ENCODE peak calls at places on chromosome 1, in six cellular contexts. One of them, this sample, is unnamed. For H3K27me3 and H3K4me1, the result is how much of the 10 kb centered on the place peaks cover.

GRCh38 chr1:46084553-46085448 is 47.6 kb downstream of the PIK3R3 start:
- DNase-seq in CD8-positive, alpha-beta T cell: no peak
- DNase-seq in heart left ventricle: no peak
- DNase-seq in effector memory CD4-positive, alpha-beta T cell: no peak
- DNase-seq in mammary epithelial cell: peak
- DNase-seq in adrenal gland: no peak
- DNase-seq in this sample: no peak

GRCh38 chr1:118186026-118186425 is 998 bp upstream of the SPAG17 start:
- DNase-seq in CD8-positive, alpha-beta T cell: no peak
- DNase-seq in heart left ventricle: no peak
- DNase-seq in effector memory CD4-positive, alpha-beta T cell: no peak
- DNase-seq in mammary epithelial cell: no peak
- DNase-seq in adrenal gland: no peak
- DNase-seq in this sample: no peak

GRCh38 chr1:110587906-110588305 is 18.3 kb downstream of the KCNA2 start:
- DNase-seq in CD8-positive, alpha-beta T cell: no peak
- DNase-seq in heart left ventricle: no peak
- DNase-seq in effector memory CD4-positive, alpha-beta T cell: no peak
- DNase-seq in mammary epithelial cell: no peak
- DNase-seq in adrenal gland: no peak
- DNase-seq in this sample: no peak

GRCh38 chr1:18466676-18467075 is 14.1 kb upstream of the KLHDC7A start:
- DNase-seq in CD8-positive, alpha-beta T cell: no peak
- DNase-seq in heart left ventricle: no peak
- DNase-seq in effector memory CD4-positive, alpha-beta T cell: no peak
- DNase-seq in mammary epithelial cell: no peak
- DNase-seq in adrenal gland: no peak
- DNase-seq in this sample: no peak

GRCh38 chr1:183514235-183514634 is 41.9 kb downstream of the SMG7 start:
- DNase-seq in CD8-positive, alpha-beta T cell: no peak
- DNase-seq in heart left ventricle: no peak
- DNase-seq in effector memory CD4-positive, alpha-beta T cell: no peak
- DNase-seq in mammary epithelial cell: no peak
- DNase-seq in adrenal gland: no peak
- DNase-seq in this sample: no peak

GRCh38 chr1:209266590-209267172 is 316.8 kb upstream of the CAMK1G start:
- DNase-seq in CD8-positive, alpha-beta T cell: no peak
- DNase-seq in heart left ventricle: no peak
- DNase-seq in effector memory CD4-positive, alpha-beta T cell: no peak
- DNase-seq in mammary epithelial cell: peak
- DNase-seq in adrenal gland: no peak
- DNase-seq in this sample: no peak

GRCh38 chr1:41618066-41618825 is 133.8 kb upstream of the EDN2 start:
- DNase-seq in CD8-positive, alpha-beta T cell: no peak
- DNase-seq in heart left ventricle: peak
- DNase-seq in effector memory CD4-positive, alpha-beta T cell: no peak
- DNase-seq in mammary epithelial cell: peak
- DNase-seq in adrenal gland: peak
- DNase-seq in this sample: no peak

GRCh38 chr1:25732821-25733220 is 67.2 kb upstream of the SELENON start:
- DNase-seq in CD8-positive, alpha-beta T cell: no peak
- DNase-seq in heart left ventricle: no peak
- DNase-seq in effector memory CD4-positive, alpha-beta T cell: no peak
- DNase-seq in mammary epithelial cell: no peak
- DNase-seq in adrenal gland: no peak
- DNase-seq in this sample: no peak

GRCh38 chr1:208668991-208669390 is 424.8 kb upstream of the PLXNA2 start:
- DNase-seq in CD8-positive, alpha-beta T cell: no peak
- DNase-seq in heart left ventricle: no peak
- DNase-seq in effector memory CD4-positive, alpha-beta T cell: no peak
- DNase-seq in mammary epithelial cell: peak
- DNase-seq in adrenal gland: no peak
- DNase-seq in this sample: no peak

GRCh38 chr1:165114022-165114888 is 242.3 kb downstream of the LMX1A start:
- DNase-seq in CD8-positive, alpha-beta T cell: no peak
- DNase-seq in heart left ventricle: no peak
- DNase-seq in effector memory CD4-positive, alpha-beta T cell: no peak
- DNase-seq in mammary epithelial cell: peak
- DNase-seq in adrenal gland: peak
- DNase-seq in this sample: no peak

GRCh38 chr1:25875856-25876692 is 566 bp upstream of the PAQR7 start:
- DNase-seq in CD8-positive, alpha-beta T cell: peak
- DNase-seq in heart left ventricle: no peak
- DNase-seq in effector memory CD4-positive, alpha-beta T cell: no peak
- DNase-seq in mammary epithelial cell: no peak
- DNase-seq in adrenal gland: no peak
- DNase-seq in this sample: peak

GRCh38 chr1:161827786-161828185 is 61.7 kb downstream of the ATF6 start:
- DNase-seq in CD8-positive, alpha-beta T cell: no peak
- DNase-seq in heart left ventricle: no peak
- DNase-seq in effector memory CD4-positive, alpha-beta T cell: no peak
- DNase-seq in mammary epithelial cell: peak
- DNase-seq in adrenal gland: no peak
- DNase-seq in this sample: no peak

GRCh38 chr1:37476460-37477197 is 2.2 kb downstream of the ZC3H12A start:
- DNase-seq in CD8-positive, alpha-beta T cell: no peak
- DNase-seq in heart left ventricle: peak
- DNase-seq in effector memory CD4-positive, alpha-beta T cell: no peak
- DNase-seq in mammary epithelial cell: peak
- DNase-seq in adrenal gland: peak
- DNase-seq in this sample: peak

GRCh38 chr1:42738678-42739226 is 1.3 kb downstream of the CLDN19 start:
- DNase-seq in CD8-positive, alpha-beta T cell: no peak
- DNase-seq in heart left ventricle: no peak
- DNase-seq in effector memory CD4-positive, alpha-beta T cell: no peak
- DNase-seq in mammary epithelial cell: no peak
- DNase-seq in adrenal gland: no peak
- DNase-seq in this sample: no peak

GRCh38 chr1:214983126-214983869 is 99.2 kb upstream of the KCNK2 start:
- DNase-seq in CD8-positive, alpha-beta T cell: no peak
- DNase-seq in heart left ventricle: no peak
- DNase-seq in effector memory CD4-positive, alpha-beta T cell: no peak
- DNase-seq in mammary epithelial cell: peak
- DNase-seq in adrenal gland: no peak
- DNase-seq in this sample: no peak

GRCh38 chr1:165284471-165284870 is 72.0 kb downstream of the LMX1A start:
- DNase-seq in CD8-positive, alpha-beta T cell: no peak
- DNase-seq in heart left ventricle: no peak
- DNase-seq in effector memory CD4-positive, alpha-beta T cell: no peak
- DNase-seq in mammary epithelial cell: no peak
- DNase-seq in adrenal gland: no peak
- DNase-seq in this sample: no peak

GRCh38 chr1:58592521-58593134 is 15.6 kb upstream of the TACSTD2 start:
- DNase-seq in CD8-positive, alpha-beta T cell: no peak
- DNase-seq in heart left ventricle: peak
- DNase-seq in effector memory CD4-positive, alpha-beta T cell: no peak
- DNase-seq in mammary epithelial cell: peak
- DNase-seq in adrenal gland: peak
- DNase-seq in this sample: no peak

GRCh38 chr1:107251083-107251482 is 110.2 kb downstream of the NTNG1 start:
- DNase-seq in CD8-positive, alpha-beta T cell: no peak
- DNase-seq in heart left ventricle: no peak
- DNase-seq in effector memory CD4-positive, alpha-beta T cell: no peak
- DNase-seq in mammary epithelial cell: no peak
- DNase-seq in adrenal gland: no peak
- DNase-seq in this sample: no peak

GRCh38 chr1:212712451-212713303 is 13.0 kb upstream of the BATF3 start:
- DNase-seq in CD8-positive, alpha-beta T cell: no peak
- DNase-seq in heart left ventricle: no peak
- DNase-seq in effector memory CD4-positive, alpha-beta T cell: no peak
- DNase-seq in mammary epithelial cell: peak
- DNase-seq in adrenal gland: no peak
- DNase-seq in this sample: no peak

GRCh38 chr1:98294127-98294526 is 367.4 kb upstream of the SNX7 start:
- DNase-seq in CD8-positive, alpha-beta T cell: no peak
- DNase-seq in heart left ventricle: no peak
- DNase-seq in effector memory CD4-positive, alpha-beta T cell: no peak
- DNase-seq in mammary epithelial cell: no peak
- DNase-seq in adrenal gland: no peak
- DNase-seq in this sample: no peak

GRCh38 chr1:11444907-11445306 is 34.0 kb upstream of the DISP3 start:
- DNase-seq in CD8-positive, alpha-beta T cell: no peak
- DNase-seq in heart left ventricle: no peak
- DNase-seq in effector memory CD4-positive, alpha-beta T cell: no peak
- DNase-seq in mammary epithelial cell: no peak
- DNase-seq in adrenal gland: no peak
- DNase-seq in this sample: no peak

GRCh38 chr1:47590523-47591225 is 152.8 kb downstream of the FOXD2 start:
- DNase-seq in CD8-positive, alpha-beta T cell: no peak
- DNase-seq in heart left ventricle: no peak
- DNase-seq in effector memory CD4-positive, alpha-beta T cell: no peak
- DNase-seq in mammary epithelial cell: no peak
- DNase-seq in adrenal gland: no peak
- DNase-seq in this sample: no peak
- H3K27me3 ChIP-seq in CD8-positive, alpha-beta T cell: under half
- H3K27me3 ChIP-seq in heart left ventricle: under half
- H3K27me3 ChIP-seq in effector memory CD4-positive, alpha-beta T cell: under half
- H3K27me3 ChIP-seq in mammary epithelial cell: under half
- H3K27me3 ChIP-seq in adrenal gland: under half
- H3K27me3 ChIP-seq in this sample: under half

DNA sequence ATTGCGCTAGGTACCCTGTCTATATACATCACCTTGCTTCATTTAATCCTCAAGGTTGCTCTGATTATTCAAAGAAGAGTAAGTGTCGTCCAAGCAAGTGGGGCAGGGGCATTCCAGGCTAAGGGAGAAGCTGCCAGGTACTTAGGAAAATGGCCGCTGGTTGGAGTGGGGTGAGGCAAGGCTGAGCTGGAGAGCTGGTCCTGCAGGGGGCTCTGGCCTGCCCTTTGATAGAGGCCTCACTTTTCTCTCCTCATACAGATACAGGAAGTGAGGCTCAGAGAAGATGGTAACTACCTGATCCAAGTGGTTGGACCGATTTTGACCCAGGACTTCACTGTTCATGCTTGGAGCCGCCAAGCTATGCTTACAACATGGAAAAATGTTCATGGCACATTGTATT is 86.9 kb upstream of the ZBTB40 start:
- DNase-seq in CD8-positive, alpha-beta T cell: no peak
- DNase-seq in heart left ventricle: no peak
- DNase-seq in effector memory CD4-positive, alpha-beta T cell: no peak
- DNase-seq in mammary epithelial cell: no peak
- DNase-seq in adrenal gland: no peak
- DNase-seq in this sample: no peak
- H3K4me3 ChIP-seq in CD8-positive, alpha-beta T cell: no peak
- H3K4me3 ChIP-seq in heart left ventricle: no peak
- H3K4me3 ChIP-seq in effector memory CD4-positive, alpha-beta T cell: no peak
- H3K4me3 ChIP-seq in mammary epithelial cell: no peak
- H3K4me3 ChIP-seq in adrenal gland: no peak
- H3K4me3 ChIP-seq in this sample: no peak

GRCh38 chr1:51667556-51667955 is 50.7 kb downstream of the OSBPL9 start:
- DNase-seq in CD8-positive, alpha-beta T cell: no peak
- DNase-seq in heart left ventricle: no peak
- DNase-seq in effector memory CD4-positive, alpha-beta T cell: no peak
- DNase-seq in mammary epithelial cell: no peak
- DNase-seq in adrenal gland: no peak
- DNase-seq in this sample: no peak
- H3K4me1 ChIP-seq in CD8-positive, alpha-beta T cell: under half
- H3K4me1 ChIP-seq in heart left ventricle: under half
- H3K4me1 ChIP-seq in effector memory CD4-positive, alpha-beta T cell: under half
- H3K4me1 ChIP-seq in mammary epithelial cell: under half
- H3K4me1 ChIP-seq in adrenal gland: under half
- H3K4me1 ChIP-seq in this sample: under half

GRCh38 chr1:186670279-186670964 is 9.8 kb downstream of the PTGS2 start:
- DNase-seq in CD8-positive, alpha-beta T cell: no peak
- DNase-seq in heart left ventricle: no peak
- DNase-seq in effector memory CD4-positive, alpha-beta T cell: no peak
- DNase-seq in mammary epithelial cell: no peak
- DNase-seq in adrenal gland: no peak
- DNase-seq in this sample: no peak
- H3K27me3 ChIP-seq in CD8-positive, alpha-beta T cell: under half
- H3K27me3 ChIP-seq in heart left ventricle: under half
- H3K27me3 ChIP-seq in effector memory CD4-positive, alpha-beta T cell: under half
- H3K27me3 ChIP-seq in mammary epithelial cell: under half
- H3K27me3 ChIP-seq in adrenal gland: under half
- H3K27me3 ChIP-seq in this sample: under half

GRCh38 chr1:53888716-53889115 is 881 bp downstream of the YIPF1 start:
- DNase-seq in CD8-positive, alpha-beta T cell: no peak
- DNase-seq in heart left ventricle: no peak
- DNase-seq in effector memory CD4-positive, alpha-beta T cell: no peak
- DNase-seq in mammary epithelial cell: no peak
- DNase-seq in adrenal gland: no peak
- DNase-seq in this sample: no peak
- H3K4me3 ChIP-seq in CD8-positive, alpha-beta T cell: no peak
- H3K4me3 ChIP-seq in heart left ventricle: peak
- H3K4me3 ChIP-seq in effector memory CD4-positive, alpha-beta T cell: peak
- H3K4me3 ChIP-seq in mammary epithelial cell: peak
- H3K4me3 ChIP-seq in adrenal gland: peak
- H3K4me3 ChIP-seq in this sample: peak

This sample was measured in CD4-positive, alpha-beta memory T cell.